ENCODE peak calls at places on chromosome 10, in six cellular contexts. M is naive thymus-derived CD8-positive, alpha-beta T cell; X is H7; T is IMR-90; C is PC-9; D is anterior cingulate cortex. N is an unnamed sample.

GRCh38 chr10:90451283-90451682 is 406.6 kb downstream of the HTR7 start:
- DNase-seq in X (no peak), D (no peak), T (no peak), C (no peak), M (no peak), N (no peak)

GRCh38 chr10:48468130-48468790 is 136.6 kb downstream of the ARHGAP22 start:
- DNase-seq in X (peak; percentile 14), D (no peak), T (no peak), C (no peak), M (no peak), N (peak; percentile 56)

GRCh38 chr10:130932326-130933007 is 379.1 kb downstream of the TCERG1L start:
- DNase-seq in M (no peak), D (no peak), X (no peak), C (no peak), T (no peak), N (peak; percentile 25)

GRCh38 chr10:43111101-43111500 is 27.1 kb upstream of the CSGALNACT2 start:
- DNase-seq in D (no peak), X (no peak), M (no peak), C (no peak), T (no peak), N (no peak)

GRCh38 chr10:48536226-48536500 is 68.7 kb downstream of the ARHGAP22 start:
- DNase-seq in X (no peak), M (no peak), D (no peak), C (no peak), T (no peak), N (no peak)

GRCh38 chr10:56370217-56371113 is 9.4 kb upstream of the ZWINT start:
- DNase-seq in X (no peak), C (no peak), D (no peak), T (no peak), M (no peak), N (peak; percentile 53)

GRCh38 chr10:89404082-89404481 is 10.3 kb upstream of the IFIT5 start:
- DNase-seq in D (no peak), T (peak; percentile 12), X (no peak), M (no peak), C (no peak), N (no peak)

GRCh38 chr10:20624642-20625041 is 272.5 kb downstream of the NEBL start:
- DNase-seq in C (no peak), D (no peak), T (no peak), M (no peak), X (no peak), N (no peak)

GRCh38 chr10:4661572-4662255 is 164.3 kb upstream of the AKR1E2 start:
- DNase-seq in D (no peak), C (no peak), X (no peak), M (no peak), T (no peak), N (no peak)

GRCh38 chr10:63700935-63701263 is 179.7 kb downstream of the REEP3 start:
- DNase-seq in M (no peak), D (no peak), X (no peak), T (peak; percentile 67), C (no peak), N (no peak)

GRCh38 chr10:62109532-62110293 is 158.9 kb downstream of the RTKN2 start:
- DNase-seq in T (no peak), M (no peak), X (no peak), C (no peak), D (no peak), N (no peak)

GRCh38 chr10:123665371-123666286 is 526 bp upstream of the GPR26 start:
- DNase-seq in X (peak; percentile 84), C (no peak), D (no peak), T (no peak), M (no peak), N (peak; percentile 63)

GRCh38 chr10:119209050-119209735 is 1.8 kb downstream of the GRK5 start:
- DNase-seq in M (peak; percentile 45), X (peak; percentile 86), T (peak; percentile 80), C (peak; percentile 9), D (no peak), N (peak; percentile 88)

GRCh38 chr10:74078037-74078436 is 72.6 kb downstream of the AP3M1 start:
- DNase-seq in C (no peak), D (no peak), M (no peak), T (peak; percentile 66), X (no peak), N (no peak)

GRCh38 chr10:113060221-113061053 is 110.4 kb downstream of the TCF7L2 start:
- DNase-seq in T (no peak), M (no peak), C (no peak), D (no peak), X (no peak), N (peak; percentile 70)

GRCh38 chr10:117175215-117175900 is 21.9 kb upstream of the KCNK18 start:
- DNase-seq in X (peak; percentile 70), D (peak; percentile 13), C (no peak), T (no peak), M (peak; percentile 28), N (peak; percentile 72)

GRCh38 chr10:17989908-17990767 is 38.4 kb downstream of the SLC39A12 start:
- DNase-seq in X (no peak), D (no peak), T (peak; percentile 90), C (no peak), M (no peak), N (no peak)

GRCh38 chr10:72720814-72721665 is 29.1 kb downstream of the MCU start:
- DNase-seq in X (no peak), T (peak; percentile 61), C (no peak), M (no peak), D (no peak), N (no peak)

GRCh38 chr10:12605580-12606405 is 256.4 kb downstream of the CAMK1D start:
- DNase-seq in D (peak; percentile 18), C (peak; percentile 81), T (peak; percentile 60), M (peak; percentile 31), X (peak; percentile 48), N (no peak)

GRCh38 chr10:1151071-1152033 is 95.2 kb downstream of the WDR37 start:
- DNase-seq in X (no peak), M (no peak), T (peak; percentile 7), D (no peak), C (no peak), N (no peak)

GRCh38 chr10:34145751-34146150 is 669.3 kb downstream of the PARD3 start:
- DNase-seq in X (no peak), T (peak; percentile 64), M (no peak), D (no peak), C (no peak), N (no peak)

GRCh38 chr10:112950714-112951348 is 784 bp downstream of the TCF7L2 start:
- DNase-seq in T (peak; percentile 49), C (peak; percentile 11), X (peak; percentile 57), M (peak; percentile 34), D (no peak), N (peak; percentile 69)